ENCODE peak calls at places on chromosomes 11 and 22, in six cellular contexts. N is A549; I is KBM-7; E is activated CD4-positive, alpha-beta T cell treated with anti-CD3 and anti-CD28 coated beads for 48 hours; C is MCF 10A; P is RWPE1. U is an unnamed sample.

GRCh38 chr11:7098235-7098832 is 9.5 kb downstream of the RBMXL2 start:
- DNase-seq in P (peak), I (peak), C (peak), E (no peak), N (peak), U (no peak)

GRCh38 chr11:6681949-6682348 is 1.2 kb downstream of the MRPL17 start:
- DNase-seq in P (no peak), I (peak), N (no peak), E (no peak), C (no peak), U (peak)

GRCh38 chr11:118417801-118418200 is 16.4 kb downstream of the ATP5MG start:
- DNase-seq in C (no peak), P (no peak), N (no peak), E (no peak), I (no peak), U (no peak)

GRCh38 chr22:41302016-41302767 is 867 bp downstream of the ZC3H7B start:
- DNase-seq in I (no peak), C (no peak), N (no peak), P (no peak), E (peak), U (peak)

GRCh38 chr11:63589000-63589399 is 25.2 kb downstream of the PLAAT3 start:
- DNase-seq in C (no peak), I (no peak), P (no peak), E (no peak), N (no peak), U (no peak)

GRCh38 chr11:61618991-61619390 is 38.1 kb upstream of the SYT7 start:
- DNase-seq in I (no peak), P (no peak), E (no peak), N (no peak), C (no peak), U (no peak)

GRCh38 chr22:20378110-20378509 is 15.8 kb upstream of the ZNF74 start:
- DNase-seq in E (no peak), C (no peak), I (no peak), N (no peak), P (no peak), U (no peak)

GRCh38 chr22:22156716-22157499 is 87.7 kb upstream of the VPREB1 start:
- DNase-seq in E (peak), N (peak), C (peak), I (peak), P (peak), U (peak)

GRCh38 chr11:78339945-78340344 is 77.7 kb downstream of the GAB2 start:
- DNase-seq in N (no peak), C (no peak), P (no peak), E (no peak), I (no peak), U (no peak)

GRCh38 chr11:27423125-27423524 is 49.5 kb downstream of the LGR4 start:
- DNase-seq in I (peak), N (no peak), P (peak), E (no peak), C (peak), U (no peak)

GRCh38 chr11:59562292-59562691 is 51.0 kb downstream of the OR4D9 start:
- DNase-seq in E (no peak), N (no peak), I (no peak), P (no peak), C (no peak), U (no peak)